ENCODE peak calls at places on chromosomes 6 and 20, in six cellular contexts. One of them, this sample, is unnamed.

GRCh38 chr6:157235600-157236039 is 87.7 kb downstream of the TMEM242 start:
- DNase-seq in testis: peak
- DNase-seq in HepG2: peak
- DNase-seq in HL-60: peak
- DNase-seq in lower leg skin: no peak
- DNase-seq in sigmoid colon: peak
- DNase-seq in this sample: no peak

GRCh38 chr6:169456840-169457239 is 203.2 kb upstream of the THBS2 start:
- DNase-seq in testis: no peak
- DNase-seq in HL-60: no peak
- DNase-seq in sigmoid colon: no peak
- DNase-seq in HepG2: no peak
- DNase-seq in lower leg skin: no peak
- DNase-seq in this sample: no peak

GRCh38 chr6:108669673-108670072 is 109.0 kb downstream of the FOXO3 start:
- DNase-seq in testis: no peak
- DNase-seq in lower leg skin: no peak
- DNase-seq in sigmoid colon: no peak
- DNase-seq in HepG2: no peak
- DNase-seq in HL-60: no peak
- DNase-seq in this sample: no peak

GRCh38 chr20:41140226-41141133 is 3.1 kb downstream of the PLCG1 start:
- DNase-seq in HL-60: no peak
- DNase-seq in sigmoid colon: peak
- DNase-seq in testis: no peak
- DNase-seq in HepG2: peak
- DNase-seq in lower leg skin: no peak
- DNase-seq in this sample: no peak

GRCh38 chr20:18279231-18279630 is 9.1 kb upstream of the ZNF133 start:
- DNase-seq in lower leg skin: no peak
- DNase-seq in testis: no peak
- DNase-seq in HL-60: no peak
- DNase-seq in sigmoid colon: no peak
- DNase-seq in HepG2: no peak
- DNase-seq in this sample: no peak

GRCh38 chr6:128882991-128883571 is at the start of gene LAMA2:
- DNase-seq in lower leg skin: peak
- DNase-seq in HL-60: no peak
- DNase-seq in sigmoid colon: peak
- DNase-seq in testis: peak
- DNase-seq in HepG2: peak
- DNase-seq in this sample: peak

GRCh38 chr6:165511807-165512206 is 151.2 kb downstream of the PDE10A start:
- DNase-seq in testis: no peak
- DNase-seq in lower leg skin: no peak
- DNase-seq in HL-60: no peak
- DNase-seq in HepG2: no peak
- DNase-seq in sigmoid colon: no peak
- DNase-seq in this sample: no peak

GRCh38 chr6:22325481-22325880 is 28.6 kb upstream of the PRL start:
- DNase-seq in sigmoid colon: no peak
- DNase-seq in testis: no peak
- DNase-seq in HL-60: no peak
- DNase-seq in HepG2: no peak
- DNase-seq in lower leg skin: no peak
- DNase-seq in this sample: no peak

GRCh38 chr20:24909086-24909780 is 39.8 kb upstream of the CST7 start:
- DNase-seq in sigmoid colon: no peak
- DNase-seq in HL-60: no peak
- DNase-seq in testis: no peak
- DNase-seq in lower leg skin: no peak
- DNase-seq in HepG2: no peak
- DNase-seq in this sample: no peak

GRCh38 chr6:57242505-57242904 is 20.4 kb upstream of the RAB23 start:
- DNase-seq in HL-60: no peak
- DNase-seq in lower leg skin: no peak
- DNase-seq in testis: no peak
- DNase-seq in sigmoid colon: no peak
- DNase-seq in HepG2: peak
- DNase-seq in this sample: peak

GRCh38 chr20:13863244-13863643 is 78.4 kb downstream of the NDUFAF5 start:
- DNase-seq in HepG2: no peak
- DNase-seq in HL-60: no peak
- DNase-seq in sigmoid colon: no peak
- DNase-seq in testis: no peak
- DNase-seq in lower leg skin: no peak
- DNase-seq in this sample: no peak

GRCh38 chr6:157689875-157690274 is 133.2 kb upstream of the SNX9 start:
- DNase-seq in testis: no peak
- DNase-seq in HepG2: no peak
- DNase-seq in lower leg skin: no peak
- DNase-seq in sigmoid colon: peak
- DNase-seq in HL-60: no peak
- DNase-seq in this sample: no peak

GRCh38 chr6:149128489-149129145 is 188.9 kb upstream of the TAB2 start:
- DNase-seq in sigmoid colon: no peak
- DNase-seq in testis: no peak
- DNase-seq in lower leg skin: no peak
- DNase-seq in HL-60: no peak
- DNase-seq in HepG2: no peak
- DNase-seq in this sample: no peak

GRCh38 chr6:19731286-19731685 is 105.9 kb upstream of the ID4 start:
- DNase-seq in HepG2: peak
- DNase-seq in testis: no peak
- DNase-seq in lower leg skin: no peak
- DNase-seq in sigmoid colon: no peak
- DNase-seq in HL-60: no peak
- DNase-seq in this sample: peak

GRCh38 chr20:10790013-10790412 is 116.2 kb upstream of the JAG1 start:
- DNase-seq in lower leg skin: no peak
- DNase-seq in testis: no peak
- DNase-seq in sigmoid colon: no peak
- DNase-seq in HepG2: peak
- DNase-seq in HL-60: peak
- DNase-seq in this sample: no peak

GRCh38 chr20:50271674-50272412 is 81.2 kb downstream of the CEBPB start:
- DNase-seq in lower leg skin: no peak
- DNase-seq in testis: no peak
- DNase-seq in HepG2: no peak
- DNase-seq in sigmoid colon: peak
- DNase-seq in HL-60: peak
- DNase-seq in this sample: no peak

GRCh38 chr6:119442776-119443184 is 93.2 kb upstream of the MAN1A1 start:
- DNase-seq in lower leg skin: peak
- DNase-seq in HepG2: peak
- DNase-seq in testis: peak
- DNase-seq in sigmoid colon: peak
- DNase-seq in HL-60: no peak
- DNase-seq in this sample: no peak

GRCh38 chr6:5471044-5471443 is 209.7 kb downstream of the FARS2 start:
- DNase-seq in testis: peak
- DNase-seq in lower leg skin: peak
- DNase-seq in HepG2: peak
- DNase-seq in sigmoid colon: no peak
- DNase-seq in HL-60: peak
- DNase-seq in this sample: peak

GRCh38 chr6:15554728-15555100 is 108.1 kb downstream of the DTNBP1 start:
- DNase-seq in lower leg skin: no peak
- DNase-seq in testis: no peak
- DNase-seq in HL-60: no peak
- DNase-seq in HepG2: no peak
- DNase-seq in sigmoid colon: no peak
- DNase-seq in this sample: no peak

GRCh38 chr6:167058261-167058660 is 59.1 kb downstream of the CEP43 start:
- DNase-seq in sigmoid colon: no peak
- DNase-seq in testis: no peak
- DNase-seq in HL-60: no peak
- DNase-seq in HepG2: no peak
- DNase-seq in lower leg skin: no peak
- DNase-seq in this sample: no peak

GRCh38 chr20:19673575-19673974 is 84.5 kb upstream of the RIN2 start:
- DNase-seq in HepG2: no peak
- DNase-seq in HL-60: no peak
- DNase-seq in sigmoid colon: no peak
- DNase-seq in testis: no peak
- DNase-seq in lower leg skin: no peak
- DNase-seq in this sample: no peak

GRCh38 chr6:151044465-151045441 is 179.3 kb downstream of the MTHFD1L start:
- DNase-seq in sigmoid colon: peak
- DNase-seq in testis: no peak
- DNase-seq in HL-60: no peak
- DNase-seq in HepG2: peak
- DNase-seq in lower leg skin: peak
- DNase-seq in this sample: no peak

GRCh38 chr6:13668291-13668928 is 43.2 kb downstream of the RANBP9 start:
- DNase-seq in HepG2: no peak
- DNase-seq in HL-60: no peak
- DNase-seq in sigmoid colon: no peak
- DNase-seq in lower leg skin: no peak
- DNase-seq in testis: no peak
- DNase-seq in this sample: no peak

GRCh38 chr6:27130668-27131428 is 116.7 kb upstream of the PRSS16 start:
- DNase-seq in testis: no peak
- DNase-seq in HepG2: no peak
- DNase-seq in sigmoid colon: no peak
- DNase-seq in lower leg skin: no peak
- DNase-seq in HL-60: no peak
- DNase-seq in this sample: no peak

GRCh38 chr6:4582506-4582905 is 193.7 kb upstream of the CDYL start:
- DNase-seq in sigmoid colon: no peak
- DNase-seq in HL-60: peak
- DNase-seq in HepG2: no peak
- DNase-seq in testis: no peak
- DNase-seq in lower leg skin: no peak
- DNase-seq in this sample: no peak

GRCh38 chr6:51489133-51489532 is 598.3 kb downstream of the PKHD1 start:
- DNase-seq in lower leg skin: no peak
- DNase-seq in testis: no peak
- DNase-seq in sigmoid colon: no peak
- DNase-seq in HL-60: no peak
- DNase-seq in HepG2: no peak
- DNase-seq in this sample: no peak

DNA sequence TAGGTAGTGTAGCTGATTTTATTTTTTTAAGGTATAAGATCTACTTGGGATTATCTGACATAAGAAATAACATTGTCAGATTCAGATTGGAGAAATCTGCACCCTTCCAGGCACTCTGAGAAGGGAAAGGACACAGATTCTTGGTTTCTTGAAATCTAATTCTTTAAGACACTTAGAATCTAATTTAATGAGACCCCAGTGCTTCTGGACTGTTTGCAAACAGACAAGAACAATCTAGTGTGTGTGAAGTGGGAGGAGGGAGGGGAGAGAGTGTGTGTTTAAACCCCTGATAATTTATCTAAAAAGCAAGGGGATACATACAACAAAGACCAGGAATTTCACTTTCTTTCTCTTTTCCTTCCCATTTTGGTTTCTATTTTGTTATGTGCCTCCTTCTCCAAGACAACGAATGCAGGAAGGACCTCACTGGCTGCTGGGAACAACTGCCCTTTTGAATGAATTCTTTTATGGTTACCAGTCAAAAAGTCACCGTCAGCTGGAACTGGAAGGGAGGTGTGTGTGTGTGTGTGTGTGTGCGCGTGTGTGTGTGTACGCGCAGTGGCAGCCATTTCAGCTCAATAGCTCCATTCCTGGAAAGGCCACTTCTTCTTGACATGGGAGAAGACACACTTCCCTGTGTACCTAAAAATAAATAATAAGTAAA is 129.4 kb downstream of the BCAS1 start:
- DNase-seq in HepG2: no peak
- DNase-seq in lower leg skin: no peak
- DNase-seq in sigmoid colon: no peak
- DNase-seq in testis: no peak
- DNase-seq in HL-60: no peak
- DNase-seq in this sample: no peak
- H3K4me3 ChIP-seq in HepG2: no peak
- H3K4me3 ChIP-seq in lower leg skin: no peak
- H3K4me3 ChIP-seq in sigmoid colon: no peak
- H3K4me3 ChIP-seq in testis: no peak
- H3K4me3 ChIP-seq in HL-60: no peak
- H3K4me3 ChIP-seq in this sample: no peak

DNA sequence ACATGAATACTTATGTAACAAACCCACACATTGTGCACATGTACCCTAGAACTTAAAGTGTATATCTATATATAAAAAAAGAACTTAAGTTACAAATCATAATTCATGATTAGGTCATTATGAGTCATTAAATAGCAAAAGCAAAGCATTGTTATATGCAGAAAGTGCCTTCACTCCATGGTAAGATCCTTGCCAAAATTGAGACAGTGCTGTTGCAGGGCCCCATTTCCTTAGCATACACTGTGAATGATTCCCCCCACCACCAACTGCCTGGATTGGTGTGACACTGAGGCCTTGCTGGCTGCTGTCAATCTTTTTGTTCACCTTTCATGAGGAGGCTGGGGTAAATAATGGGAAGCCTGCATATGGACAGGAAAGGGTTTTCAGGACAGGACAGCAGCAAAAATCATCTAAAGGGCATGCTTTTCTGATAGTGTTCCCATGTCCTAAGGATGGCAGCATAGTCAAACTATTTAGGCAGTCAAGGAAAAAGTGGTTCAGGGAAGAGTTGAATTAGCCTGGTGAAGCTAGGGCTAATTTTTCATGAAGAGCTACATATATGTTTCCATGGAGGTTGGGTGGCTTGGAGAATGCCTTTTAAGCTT is 188.2 kb upstream of the ASCC3 start:
- DNase-seq in sigmoid colon: no peak
- DNase-seq in lower leg skin: no peak
- DNase-seq in testis: no peak
- DNase-seq in HL-60: no peak
- DNase-seq in HepG2: no peak
- DNase-seq in this sample: no peak
- TF ChIP-seq CTCF in sigmoid colon: no peak
- TF ChIP-seq CTCF in lower leg skin: no peak
- TF ChIP-seq CTCF in testis: no peak
- TF ChIP-seq CTCF in HL-60: no peak
- TF ChIP-seq CTCF in HepG2: no peak
- TF ChIP-seq CTCF in this sample: no peak

DNA sequence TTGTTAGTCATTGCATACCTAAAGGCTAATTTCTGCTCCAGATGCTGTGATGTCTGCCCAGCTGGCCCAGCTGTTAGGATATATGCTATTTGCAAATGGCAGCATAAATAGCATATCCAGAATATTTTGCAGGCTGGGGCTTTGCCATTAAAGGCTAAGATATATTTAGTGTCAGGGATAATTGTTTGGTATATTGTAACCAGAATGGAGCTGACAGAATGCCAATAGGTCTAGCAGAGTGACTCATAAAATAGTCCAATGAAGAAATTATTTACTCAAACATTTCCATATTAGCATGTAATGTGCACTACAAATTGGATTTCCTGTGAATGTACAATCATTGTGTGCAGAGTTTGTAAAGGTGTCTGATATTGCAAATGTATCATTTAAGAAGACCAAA is 584.1 kb upstream of the FLRT3 start:
- DNase-seq in sigmoid colon: no peak
- DNase-seq in HL-60: no peak
- DNase-seq in testis: no peak
- DNase-seq in lower leg skin: no peak
- DNase-seq in HepG2: no peak
- DNase-seq in this sample: peak
- H3K4me3 ChIP-seq in sigmoid colon: no peak
- H3K4me3 ChIP-seq in HL-60: no peak
- H3K4me3 ChIP-seq in testis: no peak
- H3K4me3 ChIP-seq in lower leg skin: no peak
- H3K4me3 ChIP-seq in HepG2: no peak
- H3K4me3 ChIP-seq in this sample: no peak

GRCh38 chr6:74409447-74409846 is 713.4 kb downstream of the CD109 start:
- DNase-seq in lower leg skin: no peak
- DNase-seq in HL-60: no peak
- DNase-seq in testis: no peak
- DNase-seq in sigmoid colon: no peak
- DNase-seq in HepG2: peak
- DNase-seq in this sample: peak
- TF ChIP-seq CTCF in lower leg skin: no peak
- TF ChIP-seq CTCF in HL-60: no peak
- TF ChIP-seq CTCF in testis: no peak
- TF ChIP-seq CTCF in sigmoid colon: peak
- TF ChIP-seq CTCF in HepG2: peak
- TF ChIP-seq CTCF in this sample: peak

This sample was measured in HFF-Myc.